ENCODE peak calls at places on chromosomes 6 and 20, in five cellular contexts. G is CD8-positive, alpha-beta memory T cell; C is right lobe of liver; W is uterus; L is HCT116. S is an unnamed sample.
A peak's percentile ranks its signal among the peaks of the same experiment; 100 is the strongest.

GRCh38 chr6:125002090-125002741 is 40.0 kb downstream of the RNF217 start:
- DNase-seq in W (no peak), C (no peak), L (no peak), G (no peak), S (no peak)

GRCh38 chr6:56891754-56892153 is 63.2 kb upstream of the BEND6 start:
- DNase-seq in W (no peak), C (no peak), L (no peak), G (no peak), S (no peak)

GRCh38 chr6:157710604-157711003 is 112.4 kb upstream of the SNX9 start:
- DNase-seq in L (no peak), G (no peak), W (no peak), C (no peak), S (no peak)

GRCh38 chr6:75761489-75761888 is 12.4 kb downstream of the MYO6 start:
- DNase-seq in C (no peak), L (no peak), W (no peak), G (no peak), S (no peak)

GRCh38 chr6:11482616-11483015 is 54.9 kb upstream of the TMEM170B start:
- DNase-seq in C (no peak), G (no peak), W (no peak), L (no peak), S (no peak)

GRCh38 chr6:3612341-3613041 is 139.0 kb downstream of the PXDC1 start:
- DNase-seq in G (no peak), C (no peak), L (peak; percentile 68), W (peak; percentile 37), S (no peak)

GRCh38 chr20:52179331-52180166 is 12.0 kb downstream of the ZFP64 start:
- DNase-seq in C (no peak), W (no peak), L (no peak), G (no peak), S (no peak)

GRCh38 chr6:100979269-100979668 is 98.1 kb upstream of the ASCC3 start:
- DNase-seq in C (no peak), G (no peak), L (no peak), W (no peak), S (no peak)

GRCh38 chr6:133645000-133645619 is 243.8 kb upstream of the TCF21 start:
- DNase-seq in L (no peak), W (no peak), C (no peak), G (no peak), S (no peak)

GRCh38 chr20:42432931-42433330 is 756.8 kb downstream of the PTPRT start:
- DNase-seq in L (no peak), C (no peak), W (no peak), G (no peak), S (no peak)

GRCh38 chr20:2065111-2065510 is 36.5 kb upstream of the STK35 start:
- DNase-seq in G (no peak), C (no peak), W (no peak), L (no peak), S (no peak)

GRCh38 chr6:141464490-141464889 is 668.2 kb upstream of the GJE1 start:
- DNase-seq in C (no peak), W (no peak), G (no peak), L (no peak), S (peak; percentile 30)

GRCh38 chr20:35831029-35831428 is 59.2 kb downstream of the PHF20 start:
- DNase-seq in W (no peak), L (no peak), G (no peak), C (no peak), S (no peak)

GRCh38 chr20:60254901-60255411 is 296.7 kb downstream of the CDH26 start:
- DNase-seq in L (no peak), W (no peak), G (no peak), C (no peak), S (no peak)

GRCh38 chr6:170127151-170127550 is 163.7 kb downstream of the DLL1 start:
- DNase-seq in L (no peak), C (no peak), W (no peak), G (no peak), S (peak; percentile 15)

GRCh38 chr6:37633581-37634237 is 64.0 kb downstream of the MDGA1 start:
- DNase-seq in L (no peak), G (no peak), W (no peak), C (no peak), S (no peak)

GRCh38 chr20:39631557-39631956 is 669.4 kb downstream of the DHX35 start:
- DNase-seq in L (no peak), G (no peak), W (no peak), C (no peak), S (no peak)

GRCh38 chr6:152170702-152171667 is 363.5 kb downstream of the ESR1 start:
- DNase-seq in G (no peak), C (no peak), W (no peak), L (no peak), S (no peak)

GRCh38 chr6:83921315-83921714 is 61.8 kb downstream of the CYB5R4 start:
- DNase-seq in W (no peak), G (no peak), C (no peak), L (no peak), S (no peak)

GRCh38 chr20:62050166-62051120 is 15.2 kb downstream of the TAF4 start:
- DNase-seq in C (no peak), G (no peak), W (no peak), L (no peak), S (no peak)

GRCh38 chr6:76351275-76351674 is 278.8 kb upstream of the IMPG1 start:
- DNase-seq in G (no peak), W (no peak), L (peak; percentile 34), C (no peak), S (no peak)

GRCh38 chr6:36851632-36852031 is 12.4 kb upstream of the CPNE5 start:
- DNase-seq in L (no peak), G (no peak), C (no peak), W (peak; percentile 71), S (peak; percentile 18)

GRCh38 chr20:57957397-57958049 is 247.7 kb upstream of the PMEPA1 start:
- DNase-seq in C (no peak), G (no peak), L (no peak), W (peak; percentile 80), S (no peak)

GRCh38 chr20:51486197-51487005 is 56.1 kb downstream of the NFATC2 start:
- DNase-seq in G (no peak), L (no peak), W (no peak), C (no peak), S (no peak)

GRCh38 chr6:41286544-41287346 is at the start of gene TREM1:
- DNase-seq in G (no peak), W (no peak), C (peak; percentile 43), L (no peak), S (peak; percentile 62)

GRCh38 chr20:25272223-25273000 is 24.5 kb downstream of the PYGB start:
- DNase-seq in C (no peak), L (no peak), W (no peak), G (no peak), S (peak; percentile 28)

GRCh38 chr6:149380523-149380922 is 19.5 kb upstream of the SUMO4 start:
- DNase-seq in W (no peak), G (no peak), C (no peak), L (no peak), S (no peak)

GRCh38 chr6:149379977-149380376 is 20.1 kb upstream of the SUMO4 start:
- DNase-seq in W (no peak), L (no peak), G (no peak), C (no peak), S (no peak)

GRCh38 chr6:149385998-149386646 is 13.9 kb upstream of the SUMO4 start:
- DNase-seq in L (no peak), G (no peak), C (no peak), W (no peak), S (no peak)

GRCh38 chr6:149384464-149384863 is 15.6 kb upstream of the SUMO4 start:
- DNase-seq in L (no peak), C (no peak), W (no peak), G (no peak), S (no peak)

DNA sequence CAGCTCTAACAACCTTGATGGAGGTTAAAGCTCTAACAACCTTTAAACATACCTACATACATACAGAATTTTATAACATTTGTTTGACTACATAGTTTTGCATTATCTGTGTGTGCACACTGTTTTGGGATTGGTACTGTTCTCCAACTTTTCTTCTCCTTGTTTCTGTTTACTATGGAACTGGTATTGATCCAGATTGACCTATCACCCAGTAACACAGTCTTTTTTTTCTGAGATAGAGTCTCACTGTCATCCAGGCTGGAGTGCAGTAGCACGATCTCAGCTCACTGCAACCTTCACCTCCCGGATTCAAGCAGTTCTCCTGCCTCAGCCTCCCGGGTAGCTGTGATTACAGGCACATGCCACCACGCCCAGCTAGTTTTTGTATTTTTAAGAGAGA is 16.7 kb upstream of the SUMO4 start:
- DNase-seq in L (no peak), G (no peak), W (no peak), C (no peak), S (no peak)
- H3K9me3 ChIP-seq in L (no peaks in the 10 kb centered on the region), G (no peaks in the 10 kb centered on the region), W (no peaks in the 10 kb centered on the region), C (no peaks in the 10 kb centered on the region), S (no peaks in the 10 kb centered on the region)

GRCh38 chr20:30815577-30816181 is 441.8 kb upstream of the DEFB115 start:
- DNase-seq in W (no peak), C (no peak), L (no peak), G (no peak), S (no peak)
- H3K9me3 ChIP-seq in W (no peaks in the 10 kb centered on the region), C (no peaks in the 10 kb centered on the region), L (no peaks in the 10 kb centered on the region), G (no peaks in the 10 kb centered on the region), S (no peaks in the 10 kb centered on the region)

GRCh38 chr6:27419363-27419762 is 30.8 kb downstream of the ZNF391 start:
- DNase-seq in G (no peak), L (no peak), C (no peak), W (no peak), S (no peak)

GRCh38 chr6:27414300-27414699 is 25.7 kb downstream of the ZNF391 start:
- DNase-seq in C (no peak), L (no peak), W (no peak), G (no peak), S (no peak)

GRCh38 chr6:27414996-27415395 is 26.4 kb downstream of the ZNF391 start:
- DNase-seq in W (no peak), G (no peak), L (no peak), C (no peak), S (no peak)

GRCh38 chr6:27415898-27416297 is 27.3 kb downstream of the ZNF391 start:
- DNase-seq in C (no peak), W (no peak), G (no peak), L (no peak), S (no peak)
- H3K9me3 ChIP-seq in C (no peaks in the 10 kb centered on the region), W (no peaks in the 10 kb centered on the region), G (no peaks in the 10 kb centered on the region), L (no peaks in the 10 kb centered on the region), S (no peaks in the 10 kb centered on the region)

DNA sequence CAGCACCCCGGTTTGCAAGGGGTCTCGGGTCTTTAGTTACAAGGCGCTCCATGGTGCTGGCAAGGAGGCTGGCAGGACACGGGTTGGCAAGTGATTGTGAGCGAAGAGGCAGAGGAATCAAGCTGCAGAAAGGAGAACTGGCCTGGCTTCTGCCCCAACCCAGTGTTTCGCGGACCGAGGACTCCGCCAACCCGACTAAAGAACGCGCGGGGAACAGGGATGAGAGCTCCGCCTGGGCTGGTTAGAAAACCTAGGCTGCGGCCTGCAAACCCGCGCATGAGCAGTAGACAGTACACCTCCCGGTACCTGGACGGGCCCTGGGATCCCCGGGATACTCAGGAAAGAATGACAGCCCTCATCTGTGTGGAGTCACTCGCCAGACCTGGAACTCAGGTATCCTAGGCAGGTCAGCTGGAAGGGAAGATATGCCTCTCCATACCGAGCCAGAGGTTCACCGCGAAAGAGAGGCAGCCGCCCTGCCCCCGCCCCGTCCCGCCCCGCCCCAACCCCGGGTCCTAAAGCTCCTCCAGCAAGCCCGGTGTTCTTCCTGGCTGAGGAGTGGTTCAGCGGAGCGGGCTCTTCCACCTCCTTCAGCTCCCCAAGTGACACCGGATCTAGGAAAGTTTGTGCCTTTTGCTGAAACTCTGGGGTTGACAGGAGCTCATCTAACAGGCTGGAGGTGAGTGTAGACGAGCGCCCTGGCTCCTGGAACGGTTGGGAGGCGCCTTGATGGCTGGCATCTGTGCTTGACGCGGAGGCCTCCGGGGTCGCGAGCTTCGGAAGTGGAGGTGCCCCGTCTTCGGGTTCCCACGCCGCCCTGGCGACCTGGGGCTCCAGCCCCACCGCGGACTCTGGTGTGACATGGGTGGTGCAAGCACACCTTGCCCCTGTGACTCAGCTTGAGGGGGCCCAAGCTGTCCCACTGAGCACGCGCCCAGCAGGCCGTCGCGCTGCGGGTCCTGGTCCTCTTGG is 1847.3 kb upstream of the DEFB115 start:
- DNase-seq in L (no peak), W (no peak), G (no peak), C (no peak), S (no peak)
- H3K9me3 ChIP-seq in L (no peaks in the 10 kb centered on the region), W (no peaks in the 10 kb centered on the region), G (no peaks in the 10 kb centered on the region), C (no peaks in the 10 kb centered on the region), S (no peaks in the 10 kb centered on the region)

S was measured in heart left ventricle.